ENCODE peak calls at places on chromosomes 3 and 15, in five cellular contexts. One of them, this sample, is unnamed.

GRCh38 chr3:141426404-141427034 is 58.2 kb downstream of the ZBTB38 start:
- DNase-seq in K562: peak
- DNase-seq in HepG2: no peak
- DNase-seq in A549: no peak
- DNase-seq in GM12878: no peak
- DNase-seq in this sample: no peak

GRCh38 chr3:141348848-141349247 is 19.5 kb upstream of the ZBTB38 start:
- DNase-seq in K562: no peak
- DNase-seq in HepG2: no peak
- DNase-seq in A549: no peak
- DNase-seq in GM12878: no peak
- DNase-seq in this sample: no peak

GRCh38 chr15:73052679-73053397 is 575 bp downstream of the NEO1 start:
- DNase-seq in K562: peak
- DNase-seq in HepG2: peak
- DNase-seq in A549: peak
- DNase-seq in GM12878: no peak
- DNase-seq in this sample: peak

GRCh38 chr3:126267169-126267975 is 87.0 kb upstream of the ALDH1L1 start:
- DNase-seq in K562: no peak
- DNase-seq in HepG2: peak
- DNase-seq in A549: peak
- DNase-seq in GM12878: no peak
- DNase-seq in this sample: peak

GRCh38 chr3:113575191-113575590 is 42.8 kb downstream of the SIDT1 start:
- DNase-seq in K562: no peak
- DNase-seq in HepG2: no peak
- DNase-seq in A549: no peak
- DNase-seq in GM12878: no peak
- DNase-seq in this sample: no peak

GRCh38 chr15:31339558-31339895 is 12.9 kb downstream of the KLF13 start:
- DNase-seq in K562: no peak
- DNase-seq in HepG2: no peak
- DNase-seq in A549: no peak
- DNase-seq in GM12878: no peak
- DNase-seq in this sample: no peak

GRCh38 chr3:128353991-128354687 is 112.6 kb downstream of the DNAJB8 start:
- DNase-seq in K562: peak
- DNase-seq in HepG2: peak
- DNase-seq in A549: no peak
- DNase-seq in GM12878: no peak
- DNase-seq in this sample: no peak

GRCh38 chr3:100650651-100651611 is 41.5 kb downstream of the ADGRG7 start:
- DNase-seq in K562: no peak
- DNase-seq in HepG2: no peak
- DNase-seq in A549: no peak
- DNase-seq in GM12878: peak
- DNase-seq in this sample: no peak

GRCh38 chr3:133238015-133238414 is 161.8 kb upstream of the BFSP2 start:
- DNase-seq in K562: no peak
- DNase-seq in HepG2: no peak
- DNase-seq in A549: no peak
- DNase-seq in GM12878: no peak
- DNase-seq in this sample: no peak

GRCh38 chr3:105066106-105066839 is 300.4 kb upstream of the ALCAM start:
- DNase-seq in K562: no peak
- DNase-seq in HepG2: no peak
- DNase-seq in A549: no peak
- DNase-seq in GM12878: no peak
- DNase-seq in this sample: no peak

GRCh38 chr15:64070965-64071851 is 22.4 kb downstream of the CIAO2A start:
- DNase-seq in K562: peak
- DNase-seq in HepG2: peak
- DNase-seq in A549: peak
- DNase-seq in GM12878: no peak
- DNase-seq in this sample: no peak

GRCh38 chr3:5002174-5002870 is 23.1 kb downstream of the BHLHE40 start:
- DNase-seq in K562: peak
- DNase-seq in HepG2: no peak
- DNase-seq in A549: no peak
- DNase-seq in GM12878: no peak
- DNase-seq in this sample: no peak

GRCh38 chr3:40623567-40623966 is 98.8 kb downstream of the ZNF621 start:
- DNase-seq in K562: peak
- DNase-seq in HepG2: no peak
- DNase-seq in A549: no peak
- DNase-seq in GM12878: peak
- DNase-seq in this sample: no peak

GRCh38 chr3:99751649-99752048 is 66.0 kb upstream of the CMSS1 start:
- DNase-seq in K562: no peak
- DNase-seq in HepG2: no peak
- DNase-seq in A549: no peak
- DNase-seq in GM12878: no peak
- DNase-seq in this sample: no peak

GRCh38 chr3:197595470-197596185 is 39.9 kb upstream of the BDH1 start:
- DNase-seq in K562: no peak
- DNase-seq in HepG2: no peak
- DNase-seq in A549: no peak
- DNase-seq in GM12878: no peak
- DNase-seq in this sample: no peak

GRCh38 chr3:150538324-150539208 is 7.7 kb downstream of the SERP1 start:
- DNase-seq in K562: no peak
- DNase-seq in HepG2: no peak
- DNase-seq in A549: no peak
- DNase-seq in GM12878: no peak
- DNase-seq in this sample: no peak

GRCh38 chr3:98513136-98513535 is 9.6 kb downstream of the CLDND1 start:
- DNase-seq in K562: no peak
- DNase-seq in HepG2: no peak
- DNase-seq in A549: no peak
- DNase-seq in GM12878: no peak
- DNase-seq in this sample: no peak

GRCh38 chr3:11131371-11131770 is 22.9 kb upstream of the HRH1 start:
- DNase-seq in K562: no peak
- DNase-seq in HepG2: no peak
- DNase-seq in A549: no peak
- DNase-seq in GM12878: no peak
- DNase-seq in this sample: no peak

GRCh38 chr3:45814322-45814721 is 18.0 kb upstream of the SLC6A20 start:
- DNase-seq in K562: no peak
- DNase-seq in HepG2: no peak
- DNase-seq in A549: no peak
- DNase-seq in GM12878: no peak
- DNase-seq in this sample: no peak

GRCh38 chr3:142279965-142280590 is 54.7 kb upstream of the GK5 start:
- DNase-seq in K562: peak
- DNase-seq in HepG2: peak
- DNase-seq in A549: peak
- DNase-seq in GM12878: peak
- DNase-seq in this sample: peak

GRCh38 chr3:175207361-175207760 is 348.2 kb downstream of the NAALADL2 start:
- DNase-seq in K562: no peak
- DNase-seq in HepG2: no peak
- DNase-seq in A549: no peak
- DNase-seq in GM12878: no peak
- DNase-seq in this sample: no peak

GRCh38 chr3:47850062-47850802 is 47.3 kb downstream of the DHX30 start:
- DNase-seq in K562: peak
- DNase-seq in HepG2: peak
- DNase-seq in A549: no peak
- DNase-seq in GM12878: no peak
- DNase-seq in this sample: no peak

GRCh38 chr3:5787863-5788488 is 600.5 kb downstream of the EDEM1 start:
- DNase-seq in K562: no peak
- DNase-seq in HepG2: no peak
- DNase-seq in A549: peak
- DNase-seq in GM12878: no peak
- DNase-seq in this sample: no peak

GRCh38 chr15:51622269-51623180 is at the start of gene DMXL2:
- DNase-seq in K562: peak
- DNase-seq in HepG2: peak
- DNase-seq in A549: peak
- DNase-seq in GM12878: no peak
- DNase-seq in this sample: peak

GRCh38 chr3:115330406-115330805 is 183.3 kb upstream of the ZBTB20 start:
- DNase-seq in K562: no peak
- DNase-seq in HepG2: no peak
- DNase-seq in A549: no peak
- DNase-seq in GM12878: no peak
- DNase-seq in this sample: no peak

GRCh38 chr3:141414800-141415462 is 46.6 kb downstream of the ZBTB38 start:
- DNase-seq in K562: no peak
- DNase-seq in HepG2: no peak
- DNase-seq in A549: peak
- DNase-seq in GM12878: no peak
- DNase-seq in this sample: no peak

GRCh38 chr3:10396083-10396482 is 75.2 kb upstream of the SEC13 start:
- DNase-seq in K562: no peak
- DNase-seq in HepG2: no peak
- DNase-seq in A549: no peak
- DNase-seq in GM12878: no peak
- DNase-seq in this sample: no peak

GRCh38 chr15:29560896-29561295 is 261.4 kb downstream of the TJP1 start:
- DNase-seq in K562: no peak
- DNase-seq in HepG2: no peak
- DNase-seq in A549: no peak
- DNase-seq in GM12878: no peak
- DNase-seq in this sample: no peak

GRCh38 chr3:129419476-129419875 is 9.0 kb downstream of the EFCAB12 start:
- DNase-seq in K562: no peak
- DNase-seq in HepG2: no peak
- DNase-seq in A549: no peak
- DNase-seq in GM12878: no peak
- DNase-seq in this sample: no peak

GRCh38 chr3:32884532-32885031 is 66.8 kb downstream of the TRIM71 start:
- DNase-seq in K562: no peak
- DNase-seq in HepG2: no peak
- DNase-seq in A549: no peak
- DNase-seq in GM12878: no peak
- DNase-seq in this sample: no peak

GRCh38 chr3:181805703-181806102 is 94.0 kb downstream of the SOX2 start:
- DNase-seq in K562: no peak
- DNase-seq in HepG2: no peak
- DNase-seq in A549: no peak
- DNase-seq in GM12878: no peak
- DNase-seq in this sample: no peak

GRCh38 chr3:104102386-104102785 is 1264.3 kb upstream of the ALCAM start:
- DNase-seq in K562: no peak
- DNase-seq in HepG2: peak
- DNase-seq in A549: peak
- DNase-seq in GM12878: peak
- DNase-seq in this sample: no peak

GRCh38 chr3:152302521-152303021 is 33.8 kb downstream of the MBNL1 start:
- DNase-seq in K562: no peak
- DNase-seq in HepG2: peak
- DNase-seq in A549: no peak
- DNase-seq in GM12878: peak
- DNase-seq in this sample: no peak

GRCh38 chr3:86416334-86416733 is 574.6 kb downstream of the VGLL3 start:
- DNase-seq in K562: no peak
- DNase-seq in HepG2: no peak
- DNase-seq in A549: no peak
- DNase-seq in GM12878: no peak
- DNase-seq in this sample: no peak

GRCh38 chr3:154209499-154209898 is 88.3 kb downstream of the ARHGEF26 start:
- DNase-seq in K562: no peak
- DNase-seq in HepG2: no peak
- DNase-seq in A549: no peak
- DNase-seq in GM12878: no peak
- DNase-seq in this sample: no peak

GRCh38 chr3:64408770-64409169 is 183.5 kb upstream of the PRICKLE2 start:
- DNase-seq in K562: no peak
- DNase-seq in HepG2: no peak
- DNase-seq in A549: no peak
- DNase-seq in GM12878: no peak
- DNase-seq in this sample: no peak
- TF ChIP-seq ESRRA in K562: no peak
- TF ChIP-seq ESRRA in HepG2: no peak
- TF ChIP-seq ESRRA in A549: no peak
- TF ChIP-seq ESRRA in GM12878: no peak
- TF ChIP-seq ESRRA in this sample: no peak

GRCh38 chr3:29153811-29154210 is 127.1 kb upstream of the RBMS3 start:
- DNase-seq in K562: no peak
- DNase-seq in HepG2: no peak
- DNase-seq in A549: no peak
- DNase-seq in GM12878: peak
- DNase-seq in this sample: no peak

GRCh38 chr3:29152379-29152778 is 128.5 kb upstream of the RBMS3 start:
- DNase-seq in K562: no peak
- DNase-seq in HepG2: no peak
- DNase-seq in A549: no peak
- DNase-seq in GM12878: no peak
- DNase-seq in this sample: peak

DNA sequence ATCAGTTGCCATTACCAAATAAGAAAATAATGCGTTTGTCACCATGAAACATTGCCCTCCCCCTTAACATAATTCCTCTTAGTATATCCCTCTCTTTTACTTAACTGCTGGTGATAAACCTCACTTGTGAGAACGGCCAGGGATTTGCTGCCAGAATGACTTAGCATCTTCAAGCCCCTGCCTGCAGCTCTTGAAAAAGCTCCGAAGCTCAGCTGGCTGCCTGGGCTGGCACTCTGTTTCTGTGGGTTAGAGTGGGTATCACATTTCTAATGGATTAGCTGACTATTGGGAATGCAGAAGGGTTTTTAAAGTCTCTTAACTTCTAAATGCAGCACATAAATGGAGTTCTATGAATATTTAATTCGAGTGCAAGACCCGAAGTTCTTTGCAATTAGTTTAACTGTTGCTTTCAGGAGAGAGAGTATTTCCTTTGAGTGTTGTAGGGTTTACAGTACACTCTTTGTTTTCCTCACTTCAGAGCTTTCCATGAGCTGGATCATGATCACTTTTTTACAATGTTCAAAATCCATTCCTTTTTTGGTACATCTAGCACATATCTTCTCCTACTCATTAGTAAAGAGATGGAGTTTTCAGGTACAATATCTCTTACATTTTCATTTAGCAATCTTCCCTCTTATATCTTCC is 124.7 kb upstream of the RBMS3 start:
- DNase-seq in K562: no peak
- DNase-seq in HepG2: no peak
- DNase-seq in A549: no peak
- DNase-seq in GM12878: no peak
- DNase-seq in this sample: peak
- TF ChIP-seq ESRRA in K562: no peak
- TF ChIP-seq ESRRA in HepG2: no peak
- TF ChIP-seq ESRRA in A549: no peak
- TF ChIP-seq ESRRA in GM12878: no peak
- TF ChIP-seq ESRRA in this sample: no peak

GRCh38 chr15:35014265-35014664 is 26.2 kb upstream of the ZNF770 start:
- DNase-seq in K562: no peak
- DNase-seq in HepG2: no peak
- DNase-seq in A549: no peak
- DNase-seq in GM12878: no peak
- DNase-seq in this sample: no peak
- TF ChIP-seq ESRRA in K562: no peak
- TF ChIP-seq ESRRA in HepG2: no peak
- TF ChIP-seq ESRRA in A549: no peak
- TF ChIP-seq ESRRA in GM12878: no peak
- TF ChIP-seq ESRRA in this sample: no peak

GRCh38 chr3:139107424-139108252 is 62.9 kb upstream of the PRR23C start:
- DNase-seq in K562: no peak
- DNase-seq in HepG2: no peak
- DNase-seq in A549: no peak
- DNase-seq in GM12878: no peak
- DNase-seq in this sample: no peak
- TF ChIP-seq ESRRA in K562: no peak
- TF ChIP-seq ESRRA in HepG2: no peak
- TF ChIP-seq ESRRA in A549: no peak
- TF ChIP-seq ESRRA in GM12878: no peak
- TF ChIP-seq ESRRA in this sample: no peak